ENCODE peak calls at places on chromosome 13, in four cellular contexts. One of them, this sample, is unnamed.

GRCh38 chr13:76812971-76813691 is 73.1 kb downstream of the KCTD12 start:
- DNase-seq in HepG2: no peak
- DNase-seq in K562: no peak
- DNase-seq in WTC11: no peak
- DNase-seq in this sample: no peak

GRCh38 chr13:50552424-50552966 is 291.0 kb downstream of the DLEU7 start:
- DNase-seq in HepG2: no peak
- DNase-seq in K562: no peak
- DNase-seq in WTC11: no peak
- DNase-seq in this sample: no peak

GRCh38 chr13:94303644-94304174 is 175.8 kb downstream of the DCT start:
- DNase-seq in K562: no peak
- DNase-seq in WTC11: no peak
- DNase-seq in HepG2: peak; percentile 56
- DNase-seq in this sample: no peak

GRCh38 chr13:41065098-41065497 is 3.8 kb downstream of the WBP4 start:
- DNase-seq in K562: peak; percentile 15
- DNase-seq in WTC11: no peak
- DNase-seq in HepG2: no peak
- DNase-seq in this sample: no peak

GRCh38 chr13:100523994-100524393 is 64.6 kb downstream of the GGACT start:
- DNase-seq in K562: no peak
- DNase-seq in HepG2: no peak
- DNase-seq in WTC11: no peak
- DNase-seq in this sample: no peak

GRCh38 chr13:93289047-93289446 is 62.4 kb downstream of the GPC6 start:
- DNase-seq in HepG2: no peak
- DNase-seq in K562: no peak
- DNase-seq in WTC11: no peak
- DNase-seq in this sample: no peak

GRCh38 chr13:76992548-76993001 is 694 bp downstream of the CLN5 start:
- DNase-seq in K562: peak; percentile 39
- DNase-seq in HepG2: no peak
- DNase-seq in WTC11: peak; percentile 29
- DNase-seq in this sample: peak; percentile 42

GRCh38 chr13:24742294-24742693 is 21.7 kb upstream of the RNF17 start:
- DNase-seq in WTC11: peak; percentile 16
- DNase-seq in HepG2: no peak
- DNase-seq in K562: no peak
- DNase-seq in this sample: no peak

DNA sequence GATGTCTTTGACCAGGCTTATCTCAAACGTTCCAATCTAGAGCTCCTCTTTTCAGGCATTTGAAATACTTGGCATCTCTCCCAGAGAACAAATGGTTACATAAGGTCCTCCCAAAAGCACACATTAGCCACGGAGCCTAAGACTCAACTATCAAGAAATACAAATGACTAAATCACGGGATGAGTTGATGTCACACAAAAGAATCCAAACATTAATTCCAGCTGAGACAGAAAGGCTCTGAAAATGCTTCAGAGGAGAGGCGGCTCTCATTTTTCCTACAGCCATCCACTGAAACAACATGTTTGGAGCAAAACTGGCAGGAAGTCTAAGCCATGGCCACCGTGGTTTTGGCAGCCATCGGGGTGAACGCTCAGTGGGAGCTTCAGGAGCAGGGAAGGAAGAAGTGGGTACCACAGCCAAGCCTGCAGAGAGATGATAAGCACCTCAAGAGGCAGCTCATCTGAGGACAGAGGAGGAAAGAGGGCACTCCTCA is 122.5 kb downstream of the STK24 start:
- DNase-seq in K562: no peak
- DNase-seq in HepG2: peak; percentile 41
- DNase-seq in WTC11: no peak
- DNase-seq in this sample: no peak
- TF ChIP-seq ELF4 in K562: no peak
- TF ChIP-seq ELF4 in HepG2: no peak
- TF ChIP-seq ELF4 in WTC11: no peak
- TF ChIP-seq ELF4 in this sample: no peak

GRCh38 chr13:103157034-103157433 is 90.8 kb upstream of the SLC10A2 start:
- DNase-seq in HepG2: no peak
- DNase-seq in WTC11: no peak
- DNase-seq in K562: no peak
- DNase-seq in this sample: no peak
- TF ChIP-seq ELF4 in HepG2: no peak
- TF ChIP-seq ELF4 in WTC11: no peak
- TF ChIP-seq ELF4 in K562: no peak
- TF ChIP-seq ELF4 in this sample: no peak

DNA sequence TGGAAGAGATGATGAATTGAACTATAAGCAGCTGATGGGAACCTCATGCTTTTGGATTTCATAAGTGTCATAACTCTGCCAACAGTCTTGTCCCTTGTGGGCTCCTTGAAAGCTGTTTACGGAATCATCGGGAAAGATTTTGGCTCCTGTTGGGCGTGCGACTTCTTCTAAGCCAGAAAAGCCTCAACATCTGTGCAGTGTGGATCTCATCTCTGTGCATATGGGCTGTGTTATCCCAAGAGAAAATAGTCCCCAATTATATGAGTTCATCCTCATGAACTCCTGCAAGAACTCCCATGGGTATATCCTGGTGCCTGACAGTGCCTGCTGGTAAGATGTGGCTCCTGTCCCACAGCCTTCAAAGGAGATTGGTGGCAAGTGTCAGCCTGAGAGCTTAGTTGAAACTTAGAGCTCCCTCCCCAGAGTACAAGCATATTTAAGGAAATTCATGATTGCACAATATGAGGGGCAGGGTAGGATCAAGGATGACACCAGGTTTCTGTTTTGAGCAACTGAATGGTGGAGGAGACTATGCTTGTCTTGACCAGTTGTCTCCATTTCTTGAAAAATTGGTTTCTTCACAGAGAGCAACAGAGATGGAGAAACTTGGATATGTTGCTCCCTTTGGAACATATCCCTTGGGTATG is 243.5 kb downstream of the ITGBL1 start:
- DNase-seq in HepG2: no peak
- DNase-seq in K562: no peak
- DNase-seq in WTC11: no peak
- DNase-seq in this sample: no peak
- TF ChIP-seq ELF4 in HepG2: no peak
- TF ChIP-seq ELF4 in K562: no peak
- TF ChIP-seq ELF4 in WTC11: no peak
- TF ChIP-seq ELF4 in this sample: no peak

DNA sequence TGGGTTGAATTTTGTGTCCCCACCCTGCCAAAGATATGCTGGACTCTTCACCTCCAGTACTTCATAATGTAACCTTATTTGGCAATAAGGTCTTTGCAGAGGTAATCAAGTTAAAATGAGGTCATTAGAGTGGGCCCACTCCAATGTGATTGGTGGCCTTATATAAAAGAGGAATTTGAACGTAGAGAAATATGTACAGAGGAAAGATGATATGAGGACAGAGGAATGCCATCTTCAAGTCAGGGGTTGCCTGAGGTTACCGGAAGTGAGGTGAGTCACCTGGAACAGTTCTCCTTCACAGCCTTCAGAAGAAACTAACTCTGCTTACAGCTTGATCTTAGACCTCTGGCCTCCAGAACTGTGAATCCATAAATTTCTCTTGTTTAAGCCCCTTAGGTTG is 69.9 kb downstream of the GPC5 start:
- DNase-seq in HepG2: no peak
- DNase-seq in WTC11: no peak
- DNase-seq in K562: no peak
- DNase-seq in this sample: no peak
- TF ChIP-seq ELF4 in HepG2: no peak
- TF ChIP-seq ELF4 in WTC11: no peak
- TF ChIP-seq ELF4 in K562: no peak
- TF ChIP-seq ELF4 in this sample: no peak

This sample was measured in HEK293T.